ENCODE peak calls at places on chromosomes 16 and 17, in four cellular contexts. I is GM10248, T is heart right ventricle, E is colonic mucosa. B is an unnamed sample.

GRCh38 chr17:17300624-17301568 is 2.3 kb upstream of the NT5M start:
- DNase-seq in I (peak), T (peak), E (peak), B (peak)

GRCh38 chr17:76688165-76688622 is 22.6 kb downstream of the MXRA7 start:
- DNase-seq in E (no peak), I (no peak), T (peak), B (no peak)

GRCh38 chr17:42275527-42276358 is 448 bp downstream of the STAT5B start:
- DNase-seq in E (peak), T (no peak), I (no peak), B (peak)

GRCh38 chr17:3528604-3529511 is 28.8 kb downstream of the TRPV3 start:
- DNase-seq in I (no peak), T (no peak), E (no peak), B (no peak)

GRCh38 chr16:73504591-73504990 is 456.7 kb upstream of the ZFHX3 start:
- DNase-seq in I (no peak), T (no peak), E (no peak), B (no peak)

GRCh38 chr16:67939507-67940435 is 3.1 kb upstream of the PSMB10 start:
- DNase-seq in T (no peak), I (no peak), E (peak), B (no peak)

GRCh38 chr16:80230328-80231117 is 310.3 kb upstream of the DYNLRB2 start:
- DNase-seq in T (no peak), E (no peak), I (no peak), B (no peak)

GRCh38 chr17:28471531-28472342 is 1.7 kb upstream of the SLC13A2 start:
- DNase-seq in I (no peak), E (no peak), T (no peak), B (no peak)

GRCh38 chr16:14641206-14641605 is 8.5 kb downstream of the BFAR start:
- DNase-seq in I (no peak), E (no peak), T (no peak), B (no peak)

GRCh38 chr16:19393226-19394074 is 24.2 kb upstream of the TMC5 start:
- DNase-seq in I (no peak), E (peak), T (no peak), B (no peak)

GRCh38 chr16:28596840-28597691 is at the start of gene SULT1A2:
- DNase-seq in I (no peak), T (no peak), E (peak), B (no peak)

GRCh38 chr16:68408428-68408827 is 39.9 kb downstream of the SMPD3 start:
- DNase-seq in T (no peak), E (no peak), I (no peak), B (no peak)

GRCh38 chr17:66493283-66494019 is 191.0 kb downstream of the PRKCA start:
- DNase-seq in E (no peak), I (no peak), T (no peak), B (no peak)

GRCh38 chr17:27315322-27315721 is 21.4 kb downstream of the WSB1 start:
- DNase-seq in I (no peak), T (peak), E (peak), B (no peak)

GRCh38 chr17:78818152-78818846 is 22.3 kb downstream of the USP36 start:
- DNase-seq in T (no peak), E (no peak), I (no peak), B (no peak)

DNA sequence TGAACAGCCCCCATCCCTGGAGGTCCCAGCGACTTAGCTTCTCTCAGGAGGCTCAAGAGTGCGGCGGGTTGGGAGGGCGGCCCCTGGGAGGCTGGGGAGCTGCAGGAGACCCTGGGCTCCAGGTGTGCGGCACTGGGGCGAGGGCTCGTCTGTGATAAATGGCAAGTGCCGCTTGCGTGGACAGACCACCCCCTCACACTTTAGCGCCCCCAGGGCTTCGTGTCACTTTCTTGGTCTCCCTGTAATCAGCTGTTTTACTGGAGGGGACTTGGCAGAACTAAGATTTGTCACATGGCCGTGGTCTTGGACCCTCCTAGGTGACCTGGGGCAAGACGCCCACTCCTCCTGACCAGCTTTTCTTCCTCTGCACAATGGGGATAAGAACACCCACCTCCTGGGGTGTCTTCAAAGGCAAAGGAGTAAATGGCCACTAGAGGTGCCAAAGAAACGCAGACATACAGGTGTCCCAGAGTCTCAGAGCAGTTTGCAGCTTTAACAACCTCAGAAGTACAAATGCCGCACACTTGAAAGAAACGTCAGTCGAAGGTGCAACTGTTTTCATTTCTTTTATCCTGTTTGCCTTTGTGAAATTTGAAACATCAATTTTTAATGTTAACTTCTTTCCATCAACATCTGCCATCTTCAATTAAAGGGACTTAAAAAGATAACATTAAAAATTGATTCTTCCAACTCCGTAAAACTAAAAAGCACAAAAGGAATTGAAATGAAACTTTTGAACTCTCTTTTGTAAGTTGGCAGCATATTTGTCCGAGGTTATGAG is 946 bp downstream of the OSGIN1 start:
- DNase-seq in T (no peak), I (peak), E (peak), B (no peak)
- TF ChIP-seq CTCF in T (peak), I (peak), E (peak), B (peak)

DNA sequence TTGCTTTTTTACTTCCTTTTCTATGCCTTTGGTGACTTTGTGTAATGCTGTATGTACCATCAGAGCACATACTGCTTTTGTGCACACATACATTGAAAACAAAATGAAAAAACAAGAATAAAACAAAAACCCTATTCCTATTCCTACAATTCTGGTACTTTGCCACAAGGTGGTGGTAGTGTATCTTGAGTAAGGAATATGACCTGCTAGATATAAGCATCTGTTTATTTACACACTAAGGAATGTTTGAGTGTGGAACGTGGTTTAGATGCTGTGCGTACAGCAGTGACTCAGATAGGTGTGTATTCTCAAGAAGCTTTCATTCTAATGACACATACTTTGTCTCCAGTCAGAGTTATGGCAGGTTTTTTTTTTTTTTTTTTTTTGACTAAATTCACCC is 606.2 kb downstream of the WWOX start:
- DNase-seq in T (no peak), I (peak), E (no peak), B (no peak)
- TF ChIP-seq CTCF in T (no peak), I (peak), E (peak), B (peak)

DNA sequence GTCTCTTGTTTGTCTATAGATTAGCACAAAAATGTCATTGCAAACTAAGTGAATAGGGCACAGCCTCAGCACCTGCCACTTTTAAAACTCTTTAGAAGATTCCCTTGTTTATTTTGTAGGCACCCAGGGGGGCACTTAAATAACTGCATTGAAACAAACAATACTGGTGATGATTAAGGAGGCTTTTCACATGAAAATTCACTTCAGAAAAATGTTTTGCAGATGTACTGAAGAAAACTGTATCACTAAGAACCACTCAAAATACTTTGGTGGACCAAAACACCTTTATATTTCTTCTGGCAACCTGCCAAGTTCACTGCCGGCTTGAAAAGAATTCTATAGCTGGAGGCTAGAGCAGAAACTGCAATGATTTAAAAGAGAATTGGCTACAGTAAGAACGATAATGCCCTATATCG is 281.5 kb downstream of the TOX3 start:
- DNase-seq in E (no peak), T (no peak), I (no peak), B (no peak)
- TF ChIP-seq CTCF in E (no peak), T (no peak), I (no peak), B (no peak)

GRCh38 chr17:46179375-46179999 is 13.7 kb downstream of the KANSL1 start:
- DNase-seq in T (no peak), E (no peak), I (peak), B (no peak)

GRCh38 chr17:46176975-46177374 is 16.3 kb downstream of the KANSL1 start:
- DNase-seq in E (no peak), T (no peak), I (no peak), B (no peak)

GRCh38 chr17:46180895-46181279 is 12.3 kb downstream of the KANSL1 start:
- DNase-seq in I (no peak), T (no peak), E (no peak), B (no peak)

GRCh38 chr17:46175891-46176290 is 17.3 kb downstream of the KANSL1 start:
- DNase-seq in E (no peak), T (no peak), I (no peak), B (no peak)

GRCh38 chr17:46178550-46179198 is 14.6 kb downstream of the KANSL1 start:
- DNase-seq in T (no peak), E (no peak), I (no peak), B (no peak)
- TF ChIP-seq CTCF in T (no peak), E (no peak), I (no peak), B (no peak)

GRCh38 chr16:85634747-85635544 is 21.8 kb downstream of the GSE1 start:
- DNase-seq in T (no peak), I (no peak), E (no peak), B (no peak)
- TF ChIP-seq CTCF in T (peak), I (no peak), E (no peak), B (peak)

GRCh38 chr16:9033125-9033830 is 58.2 kb upstream of the HAPSTR1 start:
- DNase-seq in I (peak), E (peak), T (no peak), B (no peak)
- TF ChIP-seq CTCF in I (peak), E (peak), T (peak), B (peak)